ENCODE peak calls at places on chromosome 17, in four cellular contexts. L, U, R and B are unnamed samples.

GRCh38 chr17:79925242-79925957 is 86.2 kb upstream of the CBX4 start:
- DNase-seq in L (peak; percentile 72), U (no peak), R (peak; percentile 86), B (peak; percentile 39)

GRCh38 chr17:70552230-70552981 is 383.1 kb downstream of the KCNJ2 start:
- DNase-seq in L (peak; percentile 26), U (peak; percentile 53), R (no peak), B (peak; percentile 31)

GRCh38 chr17:79721993-79722671 is 8.6 kb upstream of the ENPP7 start:
- DNase-seq in L (peak; percentile 87), U (peak; percentile 49), R (no peak), B (no peak)

GRCh38 chr17:72622661-72623433 is 469.6 kb downstream of the SLC39A11 start:
- DNase-seq in L (no peak), U (no peak), R (no peak), B (no peak)

GRCh38 chr17:78557598-78558039 is 19.6 kb downstream of the DNAH17 start:
- DNase-seq in L (peak; percentile 51), U (peak; percentile 45), R (no peak), B (no peak)

GRCh38 chr17:35890774-35891155 is 10.6 kb upstream of the CCL5 start:
- DNase-seq in L (no peak), U (no peak), R (peak; percentile 54), B (no peak)

GRCh38 chr17:41666336-41666680 is 22.4 kb upstream of the EIF1 start:
- DNase-seq in L (peak; percentile 52), U (peak; percentile 36), R (peak; percentile 64), B (peak; percentile 67)

GRCh38 chr17:62703269-62703775 is 75.9 kb downstream of the MRC2 start:
- DNase-seq in L (peak; percentile 38), U (no peak), R (no peak), B (no peak)

GRCh38 chr17:81701288-81702071 is 1.7 kb upstream of the MRPL12 start:
- DNase-seq in L (no peak), U (peak; percentile 57), R (no peak), B (peak; percentile 72)

GRCh38 chr17:17696075-17696474 is 14.8 kb downstream of the RAI1 start:
- DNase-seq in L (no peak), U (no peak), R (no peak), B (no peak)

GRCh38 chr17:17693955-17694228 is 12.6 kb downstream of the RAI1 start:
- DNase-seq in L (no peak), U (no peak), R (no peak), B (no peak)

GRCh38 chr17:17692353-17693252 is 11.3 kb downstream of the RAI1 start:
- DNase-seq in L (no peak), U (no peak), R (no peak), B (no peak)

GRCh38 chr17:17693253-17693954 is 12.1 kb downstream of the RAI1 start:
- DNase-seq in L (no peak), U (no peak), R (peak; percentile 31), B (peak; percentile 40)

DNA sequence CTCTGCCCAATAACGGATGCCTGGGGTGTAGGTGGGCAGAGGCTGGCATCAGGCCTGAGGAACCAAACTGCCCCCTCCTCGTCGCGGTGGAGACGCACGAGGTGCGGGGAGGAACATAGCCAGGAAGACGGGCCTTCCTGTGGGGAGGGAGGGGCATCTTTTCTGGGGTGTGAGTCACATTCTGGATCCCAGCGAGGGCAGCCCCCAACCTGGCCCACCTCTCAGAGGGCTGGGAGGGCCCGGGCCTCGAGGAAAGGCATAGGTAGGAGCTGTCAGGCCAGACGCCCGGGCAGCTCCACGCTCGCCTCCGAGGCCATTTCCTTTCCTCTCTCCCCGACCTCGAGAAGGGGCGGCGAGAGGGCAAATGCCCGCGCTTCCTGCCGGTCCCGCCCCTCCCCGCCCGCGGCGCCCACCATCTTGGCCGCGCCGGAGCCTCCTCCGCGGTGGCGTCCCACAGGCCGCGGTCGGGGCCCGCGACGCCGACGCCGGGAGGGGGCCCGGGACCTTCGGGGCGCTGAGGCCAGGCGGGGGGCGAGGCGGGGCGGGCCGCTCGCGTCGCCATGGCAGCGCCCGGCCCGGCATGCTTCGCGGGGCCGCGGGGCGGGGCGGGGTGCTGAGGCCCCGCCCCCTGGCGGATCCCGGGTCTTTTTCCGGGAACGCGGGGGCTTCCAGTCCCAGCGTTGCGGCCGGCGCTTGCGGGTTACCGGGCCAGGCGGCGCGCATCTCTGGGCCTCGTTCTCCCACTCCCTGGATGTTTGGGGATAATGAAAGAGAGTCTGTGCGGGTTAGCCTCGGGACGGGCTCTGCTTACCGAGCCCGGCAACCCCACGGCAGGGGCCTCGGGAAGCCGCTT is 13.2 kb downstream of the RAI1 start:
- DNase-seq in L (peak; percentile 82), U (peak; percentile 81), R (peak; percentile 76), B (peak; percentile 88)
- TF ChIP-seq POLR2A in L (peak; percentile 56), U (no peak), R (peak; percentile 66), B (peak; percentile 50)

DNA sequence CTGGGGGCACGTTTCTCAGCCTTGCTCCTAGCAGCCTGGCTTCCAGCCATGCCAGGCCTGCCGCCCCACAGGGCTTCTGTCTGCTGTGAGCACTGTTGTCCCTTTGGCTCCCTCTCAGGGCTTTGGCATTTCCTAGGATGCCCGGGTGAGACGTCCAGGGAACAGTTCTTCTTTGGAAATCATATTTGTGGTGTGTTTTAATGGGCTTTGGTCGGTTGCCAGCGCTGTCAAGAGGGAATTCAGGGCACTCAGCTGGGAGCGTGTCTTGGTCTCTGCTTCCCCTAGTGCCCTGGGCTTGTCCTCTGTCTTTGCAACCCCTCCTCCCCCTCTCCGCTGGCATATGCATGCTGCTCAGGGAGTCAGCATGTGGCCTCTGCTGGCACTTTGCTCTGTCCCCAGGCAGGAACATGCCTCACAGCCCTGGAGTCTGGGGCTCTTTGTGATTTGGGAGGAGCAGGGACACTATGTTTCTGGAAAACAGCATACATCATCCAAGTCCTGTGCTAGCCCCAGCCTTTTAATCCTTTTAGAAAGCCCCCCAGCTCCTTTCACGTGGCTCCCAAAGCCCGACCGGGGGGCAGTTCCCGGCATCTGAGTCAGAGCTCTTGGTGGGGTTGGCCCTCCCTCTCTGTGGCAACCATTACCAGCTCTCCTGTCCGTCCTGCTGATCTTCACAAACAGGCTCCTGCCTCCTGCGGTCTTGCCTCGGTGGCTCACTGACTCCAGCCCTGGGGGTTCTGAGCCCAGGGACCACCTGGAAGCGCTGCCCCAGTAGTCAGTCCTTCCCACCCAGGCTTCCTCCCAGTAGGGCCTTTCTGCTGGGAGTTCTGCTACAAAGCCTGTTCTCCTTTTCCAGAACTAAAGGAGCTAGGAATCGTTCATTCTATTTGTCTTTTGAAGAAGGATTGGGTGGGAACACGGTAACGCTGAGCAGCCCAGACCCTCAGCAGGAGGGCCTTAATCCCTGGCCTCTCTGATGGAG is 26.7 kb downstream of the SAP30BP start:
- DNase-seq in L (peak; percentile 65), U (no peak), R (peak; percentile 63), B (no peak)
- TF ChIP-seq POLR2A in L (no peak), U (no peak), R (no peak), B (no peak)

GRCh38 chr17:76382803-76383644 is 1.4 kb upstream of the SPHK1 start:
- DNase-seq in L (peak; percentile 87), U (peak; percentile 68), R (peak; percentile 67), B (peak; percentile 82)

GRCh38 chr17:76382305-76382802 is 2.1 kb upstream of the SPHK1 start:
- DNase-seq in L (no peak), U (no peak), R (no peak), B (peak; percentile 22)

GRCh38 chr17:76384222-76384986 is at the start of gene SPHK1:
- DNase-seq in L (peak; percentile 90), U (peak; percentile 84), R (peak; percentile 76), B (peak; percentile 91)

GRCh38 chr17:76384987-76385891 is 830 bp downstream of the SPHK1 start:
- DNase-seq in L (peak; percentile 77), U (peak; percentile 26), R (peak; percentile 49), B (peak; percentile 90)

GRCh38 chr17:76383645-76384221 is 676 bp upstream of the SPHK1 start:
- DNase-seq in L (peak; percentile 88), U (peak; percentile 74), R (peak; percentile 47), B (peak; percentile 84)
- TF ChIP-seq POLR2A in L (no peak), U (no peak), R (no peak), B (no peak)

GRCh38 chr17:53900951-53901350 is 78.2 kb downstream of the KIF2B start:
- DNase-seq in L (no peak), U (no peak), R (no peak), B (no peak)

GRCh38 chr17:53892222-53892621 is 69.5 kb downstream of the KIF2B start:
- DNase-seq in L (no peak), U (no peak), R (no peak), B (no peak)

GRCh38 chr17:53894591-53894990 is 71.9 kb downstream of the KIF2B start:
- DNase-seq in L (no peak), U (no peak), R (no peak), B (no peak)

DNA sequence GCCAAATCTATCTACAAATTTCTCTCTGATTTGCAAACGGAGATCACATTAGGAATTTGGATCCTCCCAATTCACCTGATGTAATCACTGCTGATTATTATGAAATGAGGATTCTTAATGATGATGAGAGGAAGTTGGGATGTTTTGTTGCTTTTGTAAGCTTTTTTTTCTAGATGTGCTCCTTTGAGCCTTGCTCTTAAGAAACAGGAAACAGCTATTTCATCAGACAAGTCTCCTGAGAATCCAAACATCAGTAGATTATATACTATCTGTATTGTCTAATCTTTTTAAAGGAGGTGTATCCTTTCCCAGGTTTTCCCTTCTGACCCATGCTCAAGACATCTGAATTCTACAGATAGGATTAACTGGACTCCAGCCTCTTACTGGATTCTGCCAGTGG is 73.3 kb downstream of the KIF2B start:
- DNase-seq in L (no peak), U (peak; percentile 58), R (no peak), B (no peak)
- TF ChIP-seq POLR2A in L (no peak), U (no peak), R (no peak), B (no peak)

GRCh38 chr17:2214887-2215615 is 88.5 kb downstream of the SMG6 start:
- DNase-seq in L (no peak), U (no peak), R (peak; percentile 36), B (peak; percentile 36)

GRCh38 chr17:2213291-2213960 is 90.2 kb downstream of the SMG6 start:
- DNase-seq in L (no peak), U (no peak), R (no peak), B (no peak)

GRCh38 chr17:2218426-2218825 is 85.2 kb downstream of the SMG6 start:
- DNase-seq in L (no peak), U (no peak), R (no peak), B (no peak)

GRCh38 chr17:2214047-2214717 is 89.4 kb downstream of the SMG6 start:
- DNase-seq in L (no peak), U (no peak), R (peak; percentile 29), B (peak; percentile 63)

DNA sequence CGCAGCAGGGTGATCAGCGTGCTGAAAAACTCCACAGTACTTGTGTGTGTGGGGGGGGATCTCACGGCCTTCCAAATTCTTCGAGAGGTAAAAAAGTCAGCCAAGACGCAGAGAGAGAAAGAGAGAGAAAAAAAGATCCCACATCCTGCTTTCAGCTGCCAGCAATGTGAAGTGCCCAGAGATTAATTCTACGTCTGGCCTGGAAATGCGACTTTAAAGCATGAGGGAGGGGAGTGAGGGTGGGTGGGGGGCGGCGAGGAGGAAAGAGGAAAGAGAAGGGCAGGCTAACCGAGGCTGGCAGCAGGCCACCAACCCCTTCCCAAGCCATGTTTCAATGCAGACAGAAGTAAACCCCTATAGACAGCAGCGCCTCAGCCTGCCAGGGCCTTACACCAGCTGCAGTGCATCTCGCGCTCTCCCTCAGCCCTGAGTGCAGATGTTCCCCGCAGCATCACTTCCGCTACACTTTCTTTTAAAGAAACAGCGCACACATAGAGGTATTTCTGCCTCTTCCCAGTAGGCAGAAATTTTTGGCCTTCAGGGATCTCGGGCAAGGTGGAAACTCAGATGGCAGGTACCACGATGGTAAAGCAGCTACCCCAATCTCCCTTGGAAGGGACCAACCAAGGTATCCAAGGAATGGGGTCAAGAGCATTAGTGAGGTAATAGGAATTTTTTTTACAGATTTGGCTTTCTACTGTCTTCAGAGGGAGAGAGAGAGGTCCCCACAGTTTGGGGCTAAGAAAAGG is 87.8 kb downstream of the SMG6 start:
- DNase-seq in L (no peak), U (no peak), R (peak; percentile 72), B (peak; percentile 62)
- TF ChIP-seq POLR2A in L (no peak), U (no peak), R (peak; percentile 49), B (peak; percentile 39)